ENCODE peak calls at places on chromosomes 3 and 15, in ten cellular contexts. X is stimulated activated CD4-positive, alpha-beta T cell treated with anti-CD3 and anti-CD28 coated beads, TNF-alpha, amount 100 ng/mL, for 48 hours; W is activated gamma-delta T cell treated with Interleukin-2 at 50 U/mL for 16 hours; N is memory B cell; P is NCI-H1092 treated with DMSO at 0.1 percent for 48 hours; Q is effector memory CD4-positive, alpha-beta T cell; A is stimulated activated CD8-positive, alpha-beta memory T cell treated with anti-CD3 and anti-CD28 coated beads, Interleukin-4, amount 100 ng/mL, for 4 hours; D is NCI-H1105 treated with DMSO at 0.1 percent for 48 hours; K is NK-92 treated with Interleukin-12 subunit alpha and Interleukin-12 subunit beta, amount 100 ng/mL, for 24 hours; S is HT-29. T is an unnamed sample.

GRCh38 chr15:67505675-67506572 is 15.0 kb upstream of the C15orf61 start:
- DNase-seq in A (no peak), Q (no peak), N (no peak), K (no peak), S (no peak), X (no peak), W (no peak), P (no peak), D (no peak), T (no peak)

GRCh38 chr15:85443593-85444328 is 63.4 kb downstream of the AKAP13 start:
- DNase-seq in D (peak), S (peak), X (no peak), P (no peak), A (no peak), Q (no peak), K (no peak), N (no peak), W (no peak), T (no peak)

GRCh38 chr3:100040846-100041245 is 73.5 kb downstream of the FILIP1L start:
- DNase-seq in K (no peak), P (no peak), Q (no peak), S (no peak), A (no peak), N (no peak), D (no peak), X (no peak), W (no peak), T (no peak)

GRCh38 chr3:139225551-139225950 is 118.3 kb upstream of the MRPS22 start:
- DNase-seq in A (no peak), K (no peak), D (no peak), X (no peak), S (no peak), N (no peak), Q (no peak), W (no peak), P (no peak), T (no peak)

GRCh38 chr15:90301901-90302300 is 36.4 kb downstream of the NGRN start:
- DNase-seq in Q (no peak), N (no peak), K (no peak), P (no peak), S (no peak), X (no peak), D (no peak), W (no peak), A (no peak), T (no peak)

GRCh38 chr3:171354049-171354705 is 106.0 kb downstream of the TNIK start:
- DNase-seq in X (no peak), D (no peak), W (no peak), S (peak), P (no peak), K (no peak), N (no peak), Q (no peak), A (no peak), T (no peak)

GRCh38 chr15:49046113-49046883 is at the start of gene SECISBP2L:
- DNase-seq in S (peak), X (peak), A (peak), P (peak), D (peak), K (peak), W (peak), N (peak), Q (peak), T (peak)

GRCh38 chr3:119420196-119420595 is 43.2 kb downstream of the TMEM39A start:
- DNase-seq in A (no peak), D (no peak), W (no peak), Q (no peak), N (no peak), S (no peak), X (no peak), K (no peak), P (no peak), T (no peak)

GRCh38 chr3:113232367-113232766 is 21.0 kb downstream of the BOC start:
- DNase-seq in K (no peak), W (no peak), X (no peak), S (no peak), D (no peak), N (no peak), A (no peak), Q (no peak), P (no peak), T (no peak)

GRCh38 chr15:27770086-27770607 is 329.0 kb downstream of the OCA2 start:
- DNase-seq in K (no peak), X (no peak), Q (no peak), W (no peak), S (no peak), P (no peak), A (no peak), D (no peak), N (no peak), T (no peak)

GRCh38 chr3:31244929-31245817 is 287.6 kb upstream of the STT3B start:
- DNase-seq in X (no peak), W (no peak), P (peak), N (no peak), A (no peak), S (no peak), D (no peak), K (no peak), Q (no peak), T (no peak)

GRCh38 chr3:184428561-184429175 is 48.8 kb downstream of the CHRD start:
- DNase-seq in P (peak), A (no peak), K (no peak), S (no peak), Q (no peak), W (no peak), N (no peak), X (no peak), D (no peak), T (no peak)

GRCh38 chr3:14929310-14930070 is 17.9 kb upstream of the NR2C2 start:
- DNase-seq in N (no peak), K (no peak), Q (no peak), X (no peak), A (no peak), D (no peak), W (no peak), P (no peak), S (no peak), T (no peak)

T was measured in omental fat pad.